ENCODE peak calls at places on chromosomes 4 and X, in seven cellular contexts. One of them, this sample, is unnamed.

GRCh38 chr4:6205584-6205965 is 5.2 kb upstream of the JAKMIP1 start:
- DNase-seq in NCI-H1092: no peak
- DNase-seq in Panc1: no peak
- DNase-seq in T-helper 17 cell: no peak
- DNase-seq in HEK293T: no peak
- DNase-seq in choroid plexus epithelial cell: no peak
- DNase-seq in fibroblast of pulmonary artery: no peak
- DNase-seq in this sample: no peak

GRCh38 chr4:26619784-26620183 is 35.9 kb downstream of the TBC1D19 start:
- DNase-seq in NCI-H1092: no peak
- DNase-seq in Panc1: no peak
- DNase-seq in T-helper 17 cell: no peak
- DNase-seq in HEK293T: no peak
- DNase-seq in choroid plexus epithelial cell: peak
- DNase-seq in fibroblast of pulmonary artery: peak
- DNase-seq in this sample: no peak

GRCh38 chrX:84187501-84188319 is at the start of gene RPS6KA6:
- DNase-seq in NCI-H1092: peak
- DNase-seq in Panc1: no peak
- DNase-seq in T-helper 17 cell: no peak
- DNase-seq in HEK293T: peak
- DNase-seq in choroid plexus epithelial cell: peak
- DNase-seq in fibroblast of pulmonary artery: peak
- DNase-seq in this sample: no peak

GRCh38 chr4:22906046-22906445 is 213.3 kb downstream of the GBA3 start:
- DNase-seq in NCI-H1092: no peak
- DNase-seq in Panc1: no peak
- DNase-seq in T-helper 17 cell: no peak
- DNase-seq in HEK293T: no peak
- DNase-seq in choroid plexus epithelial cell: no peak
- DNase-seq in fibroblast of pulmonary artery: no peak
- DNase-seq in this sample: no peak

GRCh38 chr4:776743-777441 is 49.0 kb downstream of the CPLX1 start:
- DNase-seq in NCI-H1092: no peak
- DNase-seq in Panc1: no peak
- DNase-seq in T-helper 17 cell: no peak
- DNase-seq in HEK293T: no peak
- DNase-seq in choroid plexus epithelial cell: no peak
- DNase-seq in fibroblast of pulmonary artery: no peak
- DNase-seq in this sample: no peak

GRCh38 chrX:2320580-2321327 is 180.0 kb downstream of the DHRSX start:
- DNase-seq in NCI-H1092: no peak
- DNase-seq in Panc1: no peak
- DNase-seq in T-helper 17 cell: no peak
- DNase-seq in HEK293T: no peak
- DNase-seq in choroid plexus epithelial cell: peak
- DNase-seq in fibroblast of pulmonary artery: peak
- DNase-seq in this sample: no peak

GRCh38 chr4:28073860-28074555 is 1213.4 kb downstream of the STIM2 start:
- DNase-seq in NCI-H1092: no peak
- DNase-seq in Panc1: no peak
- DNase-seq in T-helper 17 cell: no peak
- DNase-seq in HEK293T: no peak
- DNase-seq in choroid plexus epithelial cell: peak
- DNase-seq in fibroblast of pulmonary artery: no peak
- DNase-seq in this sample: no peak

GRCh38 chrX:153951683-153952372 is 7.4 kb upstream of the RENBP start:
- DNase-seq in NCI-H1092: no peak
- DNase-seq in Panc1: no peak
- DNase-seq in T-helper 17 cell: no peak
- DNase-seq in HEK293T: no peak
- DNase-seq in choroid plexus epithelial cell: no peak
- DNase-seq in fibroblast of pulmonary artery: no peak
- DNase-seq in this sample: no peak

GRCh38 chr4:107034091-107034698 is 1.9 kb downstream of the DKK2 start:
- DNase-seq in NCI-H1092: no peak
- DNase-seq in Panc1: no peak
- DNase-seq in T-helper 17 cell: no peak
- DNase-seq in HEK293T: peak
- DNase-seq in choroid plexus epithelial cell: peak
- DNase-seq in fibroblast of pulmonary artery: no peak
- DNase-seq in this sample: no peak

GRCh38 chrX:110242371-110242770 is 75.5 kb downstream of the AMMECR1 start:
- DNase-seq in NCI-H1092: no peak
- DNase-seq in Panc1: no peak
- DNase-seq in T-helper 17 cell: no peak
- DNase-seq in HEK293T: no peak
- DNase-seq in choroid plexus epithelial cell: no peak
- DNase-seq in fibroblast of pulmonary artery: no peak
- DNase-seq in this sample: no peak

GRCh38 chr4:105509291-105509690 is 35.4 kb upstream of the PPA2 start:
- DNase-seq in NCI-H1092: no peak
- DNase-seq in Panc1: no peak
- DNase-seq in T-helper 17 cell: no peak
- DNase-seq in HEK293T: no peak
- DNase-seq in choroid plexus epithelial cell: no peak
- DNase-seq in fibroblast of pulmonary artery: no peak
- DNase-seq in this sample: no peak

GRCh38 chrX:53476371-53476770 is 42.2 kb upstream of the HSD17B10 start:
- DNase-seq in NCI-H1092: no peak
- DNase-seq in Panc1: no peak
- DNase-seq in T-helper 17 cell: no peak
- DNase-seq in HEK293T: no peak
- DNase-seq in choroid plexus epithelial cell: peak
- DNase-seq in fibroblast of pulmonary artery: no peak
- DNase-seq in this sample: no peak

GRCh38 chr4:145734576-145735329 is 54.8 kb downstream of the C4orf51 start:
- DNase-seq in NCI-H1092: no peak
- DNase-seq in Panc1: no peak
- DNase-seq in T-helper 17 cell: no peak
- DNase-seq in HEK293T: no peak
- DNase-seq in choroid plexus epithelial cell: peak
- DNase-seq in fibroblast of pulmonary artery: peak
- DNase-seq in this sample: no peak

GRCh38 chrX:110201799-110202198 is 116.1 kb downstream of the AMMECR1 start:
- DNase-seq in NCI-H1092: no peak
- DNase-seq in Panc1: no peak
- DNase-seq in T-helper 17 cell: no peak
- DNase-seq in HEK293T: no peak
- DNase-seq in choroid plexus epithelial cell: no peak
- DNase-seq in fibroblast of pulmonary artery: no peak
- DNase-seq in this sample: no peak

GRCh38 chr4:147682755-147683154 is 1.2 kb downstream of the PRMT9 start:
- DNase-seq in NCI-H1092: no peak
- DNase-seq in Panc1: no peak
- DNase-seq in T-helper 17 cell: no peak
- DNase-seq in HEK293T: no peak
- DNase-seq in choroid plexus epithelial cell: peak
- DNase-seq in fibroblast of pulmonary artery: peak
- DNase-seq in this sample: no peak

GRCh38 chr4:7518871-7519637 is 84.3 kb upstream of the PSAPL1 start:
- DNase-seq in NCI-H1092: peak
- DNase-seq in Panc1: no peak
- DNase-seq in T-helper 17 cell: no peak
- DNase-seq in HEK293T: no peak
- DNase-seq in choroid plexus epithelial cell: no peak
- DNase-seq in fibroblast of pulmonary artery: no peak
- DNase-seq in this sample: peak

GRCh38 chrX:106680716-106681115 is 45.8 kb upstream of the RNF128 start:
- DNase-seq in NCI-H1092: no peak
- DNase-seq in Panc1: no peak
- DNase-seq in T-helper 17 cell: no peak
- DNase-seq in HEK293T: no peak
- DNase-seq in choroid plexus epithelial cell: no peak
- DNase-seq in fibroblast of pulmonary artery: no peak
- DNase-seq in this sample: no peak

GRCh38 chr4:146643812-146644401 is 5.2 kb downstream of the POU4F2 start:
- DNase-seq in NCI-H1092: no peak
- DNase-seq in Panc1: no peak
- DNase-seq in T-helper 17 cell: no peak
- DNase-seq in HEK293T: peak
- DNase-seq in choroid plexus epithelial cell: peak
- DNase-seq in fibroblast of pulmonary artery: peak
- DNase-seq in this sample: no peak

GRCh38 chrX:70176938-70177533 is at the start of gene DGAT2L6:
- DNase-seq in NCI-H1092: peak
- DNase-seq in Panc1: no peak
- DNase-seq in T-helper 17 cell: no peak
- DNase-seq in HEK293T: no peak
- DNase-seq in choroid plexus epithelial cell: peak
- DNase-seq in fibroblast of pulmonary artery: no peak
- DNase-seq in this sample: no peak

GRCh38 chr4:169618286-169618685 is 2.1 kb upstream of the CLCN3 start:
- DNase-seq in NCI-H1092: no peak
- DNase-seq in Panc1: no peak
- DNase-seq in T-helper 17 cell: no peak
- DNase-seq in HEK293T: no peak
- DNase-seq in choroid plexus epithelial cell: no peak
- DNase-seq in fibroblast of pulmonary artery: peak
- DNase-seq in this sample: no peak